ENCODE peak calls at places on chromosomes 16 and 17, in four cellular contexts. E, L, R and T are unnamed samples.

GRCh38 chr17:76909971-76910760 is 42.0 kb downstream of the MGAT5B start:
- DNase-seq in L (peak), E (peak), R (peak), T (peak)

GRCh38 chr17:60563743-60564142 is 36.2 kb upstream of the PPM1D start:
- DNase-seq in R (peak), L (no peak), E (no peak), T (no peak)

GRCh38 chr17:66664336-66664735 is 170.6 kb upstream of the CACNG5 start:
- DNase-seq in R (no peak), L (no peak), E (no peak), T (no peak)

GRCh38 chr17:31931781-31932180 is 5.0 kb upstream of the SUZ12 start:
- DNase-seq in E (no peak), L (peak), R (no peak), T (no peak)

GRCh38 chr16:81350306-81350615 is 35.5 kb downstream of the GAN start:
- DNase-seq in R (no peak), E (no peak), L (peak), T (no peak)

GRCh38 chr17:19386974-19387920 is at the start of gene MFAP4:
- DNase-seq in E (peak), L (peak), R (no peak), T (no peak)

GRCh38 chr17:38561416-38562214 is 44.1 kb downstream of the SRCIN1 start:
- DNase-seq in E (no peak), L (no peak), R (no peak), T (no peak)

GRCh38 chr16:49330562-49331201 is 42.9 kb upstream of the C16orf78 start:
- DNase-seq in E (no peak), R (peak), L (no peak), T (no peak)

GRCh38 chr17:61409301-61410099 is 9.9 kb downstream of the TBX2 start:
- DNase-seq in R (no peak), E (peak), L (peak), T (peak)

GRCh38 chr17:78629436-78629995 is 52.3 kb upstream of the DNAH17 start:
- DNase-seq in R (no peak), L (no peak), E (no peak), T (no peak)
- H3K9ac ChIP-seq in R (no peak), L (no peak), E (no peak), T (no peak)

DNA sequence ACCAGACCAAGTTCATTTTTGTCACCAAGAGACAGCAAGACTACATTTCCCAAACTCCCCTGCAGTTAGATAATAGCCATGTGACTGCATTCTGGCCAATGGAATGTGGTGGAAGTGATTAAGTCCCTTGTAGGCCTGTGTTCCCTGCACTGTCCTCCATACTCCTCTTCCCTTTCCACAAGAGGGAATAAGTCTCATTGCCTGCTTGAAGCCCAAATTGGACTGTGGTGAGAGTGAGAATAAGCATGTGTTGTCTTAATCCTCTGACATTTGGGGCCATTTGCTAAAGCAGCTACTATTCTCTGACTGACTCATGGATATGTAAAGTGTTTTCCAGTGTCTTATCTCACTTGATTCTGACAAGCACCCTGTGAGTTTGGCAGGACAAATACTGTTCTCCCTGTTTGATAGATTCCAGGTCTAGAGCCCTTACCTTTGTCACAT is 20.7 kb downstream of the PIK3R6 start:
- DNase-seq in E (peak), L (peak), R (peak), T (peak)
- H3K9ac ChIP-seq in E (no peak), L (no peak), R (no peak), T (no peak)

GRCh38 chr17:83096401-83097220 is 17.2 kb downstream of the METRNL start:
- DNase-seq in L (no peak), E (no peak), R (no peak), T (no peak)

GRCh38 chr17:83099570-83100181 is 20.3 kb downstream of the METRNL start:
- DNase-seq in R (no peak), L (no peak), E (peak), T (no peak)

GRCh38 chr17:83097831-83098230 is 18.4 kb downstream of the METRNL start:
- DNase-seq in L (no peak), R (no peak), E (no peak), T (no peak)

GRCh38 chr17:83099086-83099540 is 19.7 kb downstream of the METRNL start:
- DNase-seq in L (no peak), E (no peak), R (no peak), T (no peak)

GRCh38 chr17:83098241-83099085 is 19.1 kb downstream of the METRNL start:
- DNase-seq in L (no peak), E (no peak), R (no peak), T (no peak)
- H3K9ac ChIP-seq in L (no peak), E (no peak), R (no peak), T (no peak)

DNA sequence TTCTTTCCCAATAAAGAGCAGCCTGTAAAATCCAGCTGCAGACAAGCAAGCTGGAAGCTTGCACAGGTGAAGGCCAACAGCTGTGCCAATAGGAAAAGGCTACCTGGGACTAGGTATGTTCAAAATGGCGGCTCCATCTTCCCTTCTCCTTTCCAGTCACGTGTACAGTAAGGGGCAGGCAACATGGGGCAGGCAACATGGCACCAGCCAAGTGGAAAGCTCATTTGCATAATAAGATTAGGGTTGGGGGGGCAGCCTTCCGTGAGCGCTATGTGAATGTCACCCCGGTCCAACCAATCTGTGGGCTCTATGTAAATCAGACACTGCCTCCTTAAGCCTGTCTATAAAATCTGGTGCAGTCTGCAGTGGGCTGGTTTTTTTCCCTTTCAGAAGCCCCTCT is 31.3 kb downstream of the TVP23A start:
- DNase-seq in E (no peak), L (no peak), R (no peak), T (peak)
- H3K9ac ChIP-seq in E (no peak), L (no peak), R (no peak), T (peak)

GRCh38 chr17:29618272-29619065 is 4.2 kb downstream of the CORO6 start:
- DNase-seq in L (no peak), E (no peak), R (no peak), T (no peak)
- H3K9ac ChIP-seq in L (no peak), E (no peak), R (no peak), T (peak)

GRCh38 chr17:64270885-64271284 is 7.8 kb upstream of the TEX2 start:
- DNase-seq in E (no peak), L (no peak), R (no peak), T (no peak)
- H3K9ac ChIP-seq in E (no peak), L (no peak), R (no peak), T (no peak)